ENCODE peak calls at places on chromosomes 12 and 14, in seven cellular contexts. One of them, this sample, is unnamed.

GRCh38 chr14:79074501-79074900 is 904.3 kb downstream of the NRXN3 start:
- DNase-seq in GM12891: no peak
- DNase-seq in GM12878: no peak
- DNase-seq in K562: no peak
- DNase-seq in H1: no peak
- DNase-seq in HepG2: no peak
- DNase-seq in SK-N-SH: no peak
- DNase-seq in this sample: no peak

GRCh38 chr12:108852674-108853073 is 4.7 kb downstream of the SSH1 start:
- DNase-seq in GM12891: no peak
- DNase-seq in GM12878: no peak
- DNase-seq in H1: no peak
- DNase-seq in HepG2: no peak
- DNase-seq in SK-N-SH: no peak
- DNase-seq in K562: no peak
- DNase-seq in this sample: no peak

GRCh38 chr12:49198431-49199155 is 9.7 kb upstream of the TUBA1A start:
- DNase-seq in H1: no peak
- DNase-seq in GM12891: no peak
- DNase-seq in GM12878: no peak
- DNase-seq in HepG2: no peak
- DNase-seq in SK-N-SH: peak; percentile 27
- DNase-seq in K562: no peak
- DNase-seq in this sample: no peak

GRCh38 chr14:22598896-22599244 is 770 bp downstream of the ABHD4 start:
- DNase-seq in K562: peak; percentile 68
- DNase-seq in HepG2: peak; percentile 82
- DNase-seq in GM12878: no peak
- DNase-seq in SK-N-SH: no peak
- DNase-seq in H1: no peak
- DNase-seq in GM12891: no peak
- DNase-seq in this sample: peak; percentile 38

GRCh38 chr14:89425931-89426330 is 8.9 kb upstream of the FOXN3 start:
- DNase-seq in GM12891: no peak
- DNase-seq in H1: no peak
- DNase-seq in SK-N-SH: no peak
- DNase-seq in HepG2: peak; percentile 41
- DNase-seq in GM12878: peak; percentile 85
- DNase-seq in K562: no peak
- DNase-seq in this sample: no peak

GRCh38 chr12:57868870-57869609 is 22.5 kb upstream of the CTDSP2 start:
- DNase-seq in K562: no peak
- DNase-seq in SK-N-SH: peak; percentile 67
- DNase-seq in HepG2: no peak
- DNase-seq in GM12878: no peak
- DNase-seq in H1: peak; percentile 64
- DNase-seq in GM12891: no peak
- DNase-seq in this sample: no peak

GRCh38 chr12:52069410-52070242 is at the start of gene ATG101:
- DNase-seq in GM12891: peak; percentile 97
- DNase-seq in HepG2: peak; percentile 90
- DNase-seq in K562: peak; percentile 95
- DNase-seq in SK-N-SH: peak; percentile 96
- DNase-seq in H1: peak; percentile 90
- DNase-seq in GM12878: peak; percentile 73
- DNase-seq in this sample: peak; percentile 94

GRCh38 chr14:105330491-105330895 is 15.9 kb downstream of the PACS2 start:
- DNase-seq in H1: no peak
- DNase-seq in GM12891: no peak
- DNase-seq in HepG2: no peak
- DNase-seq in GM12878: no peak
- DNase-seq in SK-N-SH: no peak
- DNase-seq in K562: peak; percentile 42
- DNase-seq in this sample: no peak

GRCh38 chr12:69739287-69740191 is 879 bp downstream of the RAB3IP start:
- DNase-seq in GM12878: peak; percentile 28
- DNase-seq in K562: peak; percentile 40
- DNase-seq in SK-N-SH: peak; percentile 58
- DNase-seq in H1: peak; percentile 64
- DNase-seq in GM12891: peak; percentile 29
- DNase-seq in HepG2: peak; percentile 77
- DNase-seq in this sample: peak; percentile 21

GRCh38 chr12:67698711-67699603 is 50.4 kb downstream of the DYRK2 start:
- DNase-seq in HepG2: no peak
- DNase-seq in H1: no peak
- DNase-seq in SK-N-SH: no peak
- DNase-seq in K562: no peak
- DNase-seq in GM12891: peak; percentile 25
- DNase-seq in GM12878: peak; percentile 98
- DNase-seq in this sample: peak; percentile 8

GRCh38 chr14:64758025-64758521 is 53.8 kb downstream of the PLEKHG3 start:
- DNase-seq in K562: no peak
- DNase-seq in H1: no peak
- DNase-seq in SK-N-SH: no peak
- DNase-seq in GM12891: no peak
- DNase-seq in GM12878: no peak
- DNase-seq in HepG2: no peak
- DNase-seq in this sample: no peak

GRCh38 chr12:63302269-63302940 is 151.4 kb upstream of the AVPR1A start:
- DNase-seq in HepG2: no peak
- DNase-seq in GM12891: no peak
- DNase-seq in SK-N-SH: no peak
- DNase-seq in GM12878: peak; percentile 41
- DNase-seq in K562: no peak
- DNase-seq in H1: no peak
- DNase-seq in this sample: no peak

GRCh38 chr12:70487440-70487839 is 121.3 kb downstream of the KCNMB4 start:
- DNase-seq in SK-N-SH: no peak
- DNase-seq in H1: no peak
- DNase-seq in GM12878: peak; percentile 31
- DNase-seq in GM12891: no peak
- DNase-seq in HepG2: no peak
- DNase-seq in K562: no peak
- DNase-seq in this sample: no peak

GRCh38 chr12:104155711-104156555 is 17.9 kb upstream of the NFYB start:
- DNase-seq in K562: peak; percentile 31
- DNase-seq in GM12891: no peak
- DNase-seq in H1: no peak
- DNase-seq in SK-N-SH: no peak
- DNase-seq in HepG2: no peak
- DNase-seq in GM12878: no peak
- DNase-seq in this sample: no peak

GRCh38 chr14:104688755-104689619 is at the start of gene INF2:
- DNase-seq in GM12878: no peak
- DNase-seq in SK-N-SH: peak; percentile 97
- DNase-seq in H1: peak; percentile 84
- DNase-seq in HepG2: peak; percentile 62
- DNase-seq in K562: peak; percentile 72
- DNase-seq in GM12891: peak; percentile 95
- DNase-seq in this sample: peak; percentile 95

GRCh38 chr12:38282886-38283285 is 33.7 kb upstream of the ALG10B start:
- DNase-seq in GM12878: no peak
- DNase-seq in K562: no peak
- DNase-seq in H1: no peak
- DNase-seq in SK-N-SH: no peak
- DNase-seq in HepG2: no peak
- DNase-seq in GM12891: no peak
- DNase-seq in this sample: no peak

GRCh38 chr12:22447223-22447622 is 97.1 kb downstream of the C2CD5 start:
- DNase-seq in K562: no peak
- DNase-seq in SK-N-SH: peak; percentile 1
- DNase-seq in GM12878: no peak
- DNase-seq in HepG2: no peak
- DNase-seq in H1: no peak
- DNase-seq in GM12891: no peak
- DNase-seq in this sample: no peak
- TF ChIP-seq TAF1 in K562: no peak
- TF ChIP-seq TAF1 in SK-N-SH: no peak
- TF ChIP-seq TAF1 in GM12878: no peak
- TF ChIP-seq TAF1 in HepG2: no peak
- TF ChIP-seq TAF1 in H1: no peak
- TF ChIP-seq TAF1 in GM12891: no peak
- TF ChIP-seq TAF1 in this sample: no peak

GRCh38 chr12:23891115-23891514 is 58.4 kb downstream of the SOX5 start:
- DNase-seq in GM12891: no peak
- DNase-seq in K562: no peak
- DNase-seq in GM12878: no peak
- DNase-seq in SK-N-SH: no peak
- DNase-seq in H1: no peak
- DNase-seq in HepG2: no peak
- DNase-seq in this sample: no peak

GRCh38 chr12:23887055-23887835 is 62.2 kb downstream of the SOX5 start:
- DNase-seq in GM12891: no peak
- DNase-seq in SK-N-SH: no peak
- DNase-seq in GM12878: no peak
- DNase-seq in HepG2: no peak
- DNase-seq in H1: no peak
- DNase-seq in K562: peak; percentile 78
- DNase-seq in this sample: no peak

GRCh38 chr12:23889069-23889440 is 60.4 kb downstream of the SOX5 start:
- DNase-seq in GM12891: no peak
- DNase-seq in K562: no peak
- DNase-seq in H1: no peak
- DNase-seq in GM12878: no peak
- DNase-seq in SK-N-SH: no peak
- DNase-seq in HepG2: no peak
- DNase-seq in this sample: no peak

GRCh38 chr12:23885396-23885795 is 64.1 kb downstream of the SOX5 start:
- DNase-seq in H1: no peak
- DNase-seq in HepG2: no peak
- DNase-seq in GM12891: no peak
- DNase-seq in GM12878: no peak
- DNase-seq in SK-N-SH: no peak
- DNase-seq in K562: peak; percentile 31
- DNase-seq in this sample: no peak

DNA sequence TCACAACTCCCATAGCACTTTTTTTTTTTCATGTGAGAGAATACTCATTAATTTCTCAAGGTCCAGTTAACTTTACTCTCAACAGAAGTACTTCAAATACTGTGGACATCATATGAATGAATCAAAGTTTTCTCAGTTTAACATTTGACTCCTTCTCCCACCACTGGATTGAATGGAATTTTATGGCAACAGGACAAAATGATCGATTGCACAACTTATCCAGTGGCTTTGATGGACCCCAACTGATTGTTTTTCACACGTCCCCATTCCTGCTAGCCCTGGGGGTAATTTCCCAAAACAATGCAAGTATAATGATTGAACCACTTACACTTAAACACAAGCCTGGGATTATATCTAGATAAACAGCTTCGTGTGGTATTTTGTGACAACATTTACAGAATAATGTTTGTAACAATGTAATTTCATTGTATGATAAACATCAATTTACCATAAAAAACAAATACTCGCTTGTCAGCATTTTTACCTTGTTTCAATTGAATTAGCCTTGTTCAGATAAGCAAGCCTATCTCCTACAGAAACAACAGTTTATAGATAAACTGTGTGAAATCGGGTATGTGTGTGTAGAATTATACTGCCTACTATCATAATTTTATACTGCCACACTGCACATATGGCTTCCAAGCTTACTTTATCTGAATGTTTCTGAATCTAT is 60.9 kb downstream of the SOX5 start:
- DNase-seq in GM12878: no peak
- DNase-seq in HepG2: no peak
- DNase-seq in H1: no peak
- DNase-seq in K562: no peak
- DNase-seq in GM12891: no peak
- DNase-seq in SK-N-SH: peak; percentile 9
- DNase-seq in this sample: no peak
- TF ChIP-seq TAF1 in GM12878: no peak
- TF ChIP-seq TAF1 in HepG2: no peak
- TF ChIP-seq TAF1 in H1: no peak
- TF ChIP-seq TAF1 in K562: no peak
- TF ChIP-seq TAF1 in GM12891: no peak
- TF ChIP-seq TAF1 in SK-N-SH: no peak
- TF ChIP-seq TAF1 in this sample: no peak

DNA sequence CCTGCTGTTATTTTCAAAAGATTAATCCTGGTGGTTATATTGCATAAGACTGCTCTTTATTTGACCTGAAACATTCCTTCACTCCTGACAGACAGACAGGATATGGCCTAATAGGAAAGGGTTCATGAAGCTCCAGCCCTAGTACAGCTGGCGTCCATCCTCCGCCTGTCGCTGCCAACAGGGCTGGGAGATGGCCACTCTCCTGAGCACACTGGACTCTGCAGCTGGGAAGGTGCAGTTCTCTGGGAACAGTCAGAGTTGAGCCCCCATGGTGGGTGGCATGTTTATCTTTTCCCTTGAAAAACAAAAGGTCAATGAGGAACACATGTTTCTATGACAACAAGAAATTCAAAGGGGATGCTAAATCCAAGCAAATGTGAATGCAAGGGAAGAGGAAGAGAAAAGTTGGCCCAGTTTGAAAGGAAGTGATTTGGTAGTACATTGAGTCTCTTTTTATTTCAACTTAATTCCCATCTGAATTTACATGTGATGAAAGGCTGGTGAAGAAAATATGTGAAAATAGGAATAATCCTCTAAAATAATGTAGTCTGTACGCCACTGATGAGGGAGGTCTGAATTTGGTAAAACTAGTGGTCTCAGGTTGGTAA is 89.9 kb upstream of the DCN start:
- DNase-seq in HepG2: no peak
- DNase-seq in GM12891: no peak
- DNase-seq in GM12878: no peak
- DNase-seq in SK-N-SH: no peak
- DNase-seq in K562: no peak
- DNase-seq in H1: peak; percentile 49
- DNase-seq in this sample: no peak
- TF ChIP-seq TAF1 in HepG2: no peak
- TF ChIP-seq TAF1 in GM12891: no peak
- TF ChIP-seq TAF1 in GM12878: no peak
- TF ChIP-seq TAF1 in SK-N-SH: no peak
- TF ChIP-seq TAF1 in K562: no peak
- TF ChIP-seq TAF1 in H1: no peak
- TF ChIP-seq TAF1 in this sample: no peak

GRCh38 chr12:119202121-119202527 is 23.4 kb downstream of the HSPB8 start:
- DNase-seq in GM12891: no peak
- DNase-seq in K562: no peak
- DNase-seq in GM12878: no peak
- DNase-seq in H1: peak; percentile 65
- DNase-seq in HepG2: no peak
- DNase-seq in SK-N-SH: no peak
- DNase-seq in this sample: no peak

GRCh38 chr12:119195256-119195655 is 16.5 kb downstream of the HSPB8 start:
- DNase-seq in GM12878: no peak
- DNase-seq in SK-N-SH: no peak
- DNase-seq in K562: no peak
- DNase-seq in H1: no peak
- DNase-seq in GM12891: no peak
- DNase-seq in HepG2: no peak
- DNase-seq in this sample: no peak

GRCh38 chr12:119202544-119202943 is 23.8 kb downstream of the HSPB8 start:
- DNase-seq in GM12878: no peak
- DNase-seq in GM12891: no peak
- DNase-seq in H1: peak; percentile 62
- DNase-seq in SK-N-SH: no peak
- DNase-seq in K562: no peak
- DNase-seq in HepG2: no peak
- DNase-seq in this sample: no peak

GRCh38 chr12:119200601-119201000 is 21.9 kb downstream of the HSPB8 start:
- DNase-seq in SK-N-SH: no peak
- DNase-seq in GM12878: no peak
- DNase-seq in K562: no peak
- DNase-seq in H1: no peak
- DNase-seq in GM12891: no peak
- DNase-seq in HepG2: no peak
- DNase-seq in this sample: no peak

GRCh38 chr12:119198440-119198839 is 19.7 kb downstream of the HSPB8 start:
- DNase-seq in GM12891: no peak
- DNase-seq in H1: no peak
- DNase-seq in K562: no peak
- DNase-seq in GM12878: no peak
- DNase-seq in SK-N-SH: no peak
- DNase-seq in HepG2: no peak
- DNase-seq in this sample: no peak
- TF ChIP-seq TAF1 in GM12891: no peak
- TF ChIP-seq TAF1 in H1: no peak
- TF ChIP-seq TAF1 in K562: no peak
- TF ChIP-seq TAF1 in GM12878: no peak
- TF ChIP-seq TAF1 in SK-N-SH: no peak
- TF ChIP-seq TAF1 in HepG2: no peak
- TF ChIP-seq TAF1 in this sample: no peak

This sample was measured in GM12892.